ENCODE peak calls at places on chromosomes 3 and 15, in ten cellular contexts. Y is fibroblast of lung; I is CD4-positive, alpha-beta memory T cell; D is left ventricle myocardium inferior; W is body of pancreas; G is A549; C is MM.1S; X is uterus; Q is tibial artery; H is spleen. Z is an unnamed sample.

GRCh38 chr3:54951405-54951804 is 23.5 kb upstream of the LRTM1 start:
- DNase-seq in Q (peak), D (peak), G (peak), W (peak), H (no peak), Y (peak), X (peak), C (no peak), I (no peak), Z (peak)

GRCh38 chr3:69102384-69102783 is 17.6 kb downstream of the ARL6IP5 start:
- DNase-seq in D (no peak), W (no peak), C (no peak), I (no peak), Q (no peak), G (no peak), H (no peak), X (no peak), Y (no peak), Z (no peak)

GRCh38 chr3:13886593-13887129 is 6.8 kb upstream of the WNT7A start:
- DNase-seq in Y (no peak), C (no peak), Q (peak), D (no peak), X (no peak), G (no peak), H (no peak), I (no peak), W (no peak), Z (no peak)

GRCh38 chr15:90340345-90340744 is 11.7 kb upstream of the ZNF774 start:
- DNase-seq in G (peak), Y (no peak), X (no peak), W (no peak), C (peak), Q (no peak), H (no peak), I (no peak), D (no peak), Z (no peak)

GRCh38 chr3:156135921-156136655 is 15.7 kb downstream of the KCNAB1 start:
- DNase-seq in I (no peak), D (no peak), W (no peak), H (no peak), Y (no peak), Q (no peak), G (peak), X (no peak), C (no peak), Z (peak)

GRCh38 chr15:26766262-26766661 is 6.6 kb downstream of the GABRB3 start:
- DNase-seq in G (no peak), Q (no peak), C (no peak), I (no peak), W (no peak), H (no peak), Y (no peak), X (no peak), D (no peak), Z (no peak)

GRCh38 chr3:72227536-72228070 is 442.7 kb upstream of the PROK2 start:
- DNase-seq in W (no peak), C (no peak), H (no peak), Y (no peak), I (no peak), X (no peak), G (no peak), Q (no peak), D (no peak), Z (no peak)

GRCh38 chr3:112089956-112090898 is 4.0 kb downstream of the C3orf52 start:
- DNase-seq in I (no peak), C (peak), Y (no peak), W (no peak), G (no peak), Q (no peak), D (no peak), H (no peak), X (no peak), Z (no peak)

GRCh38 chr3:15405448-15406050 is 21.8 kb downstream of the METTL6 start:
- DNase-seq in G (peak), W (peak), H (no peak), D (no peak), Y (peak), I (peak), X (peak), Q (no peak), C (peak), Z (no peak)

GRCh38 chr3:186053954-186054353 is 54.9 kb downstream of the ETV5 start:
- DNase-seq in C (no peak), I (no peak), X (no peak), Y (peak), W (no peak), Q (no peak), G (no peak), H (peak), D (no peak), Z (peak)

GRCh38 chr3:17820704-17821103 is 78.3 kb upstream of the TBC1D5 start:
- DNase-seq in Y (peak), X (no peak), I (no peak), C (no peak), H (no peak), G (no peak), Q (no peak), D (no peak), W (no peak), Z (peak)
- H3K27ac ChIP-seq in Y (no peak), X (no peak), I (no peak), C (no peak), H (no peak), G (no peak), Q (no peak), D (no peak), W (no peak), Z (peak)

GRCh38 chr3:21643752-21644151 is 107.3 kb downstream of the ZNF385D start:
- DNase-seq in H (no peak), D (no peak), G (no peak), Y (peak), I (no peak), W (no peak), X (no peak), Q (no peak), C (no peak), Z (no peak)

GRCh38 chr3:21642433-21642832 is 108.6 kb downstream of the ZNF385D start:
- DNase-seq in Y (peak), C (no peak), D (no peak), Q (no peak), G (no peak), X (no peak), I (no peak), H (no peak), W (no peak), Z (no peak)

GRCh38 chr3:21641959-21642358 is 109.1 kb downstream of the ZNF385D start:
- DNase-seq in D (no peak), Y (no peak), I (no peak), H (no peak), W (no peak), G (no peak), C (no peak), X (no peak), Q (no peak), Z (no peak)

GRCh38 chr3:21634112-21634511 is 116.9 kb downstream of the ZNF385D start:
- DNase-seq in G (no peak), I (no peak), D (no peak), C (no peak), H (no peak), W (no peak), Y (no peak), Q (no peak), X (no peak), Z (no peak)

DNA sequence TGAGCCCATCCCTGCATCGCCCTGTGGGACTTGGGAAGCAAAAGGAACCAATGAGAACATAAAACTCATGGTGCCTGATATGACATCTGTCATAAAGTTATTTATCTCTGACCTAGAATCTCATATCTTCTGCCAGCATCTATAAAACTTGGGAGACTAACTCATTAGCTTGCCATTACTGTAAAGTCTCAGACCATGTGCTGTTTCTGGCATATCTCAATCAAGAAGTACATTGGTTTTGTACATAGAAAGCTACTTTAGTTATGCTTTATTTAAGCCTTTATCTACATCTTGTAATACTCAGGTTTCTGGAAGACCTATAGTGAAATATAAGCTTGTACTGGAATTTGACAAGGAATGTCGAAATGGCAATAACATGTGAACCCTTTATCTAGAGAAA is 112.5 kb downstream of the ZNF385D start:
- DNase-seq in W (no peak), G (no peak), Y (no peak), Q (no peak), C (no peak), X (no peak), H (no peak), I (no peak), D (no peak), Z (no peak)
- H3K4me3 ChIP-seq in W (no peak), G (no peak), Y (no peak), Q (no peak), C (no peak), X (no peak), H (no peak), I (no peak), D (no peak), Z (no peak)

DNA sequence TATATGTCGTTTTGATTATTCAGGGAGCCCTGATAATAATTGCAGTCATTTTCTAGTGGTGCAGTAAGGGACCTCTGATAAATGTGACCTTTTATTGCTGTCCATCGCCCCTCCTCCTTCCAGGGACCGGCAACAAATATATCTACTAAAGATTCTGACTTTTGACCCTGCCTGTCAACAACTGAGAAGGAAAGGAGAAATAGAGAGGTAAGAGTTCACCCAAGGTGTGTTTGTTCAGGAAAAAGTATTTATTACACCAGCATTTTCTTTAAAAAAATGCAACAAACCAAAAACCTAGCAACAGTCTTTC is 45.2 kb upstream of the MAGI1 start:
- DNase-seq in H (no peak), Q (no peak), X (no peak), W (no peak), G (no peak), C (no peak), D (no peak), Y (no peak), I (no peak), Z (no peak)
- H3K27ac ChIP-seq in H (no peak), Q (no peak), X (no peak), W (no peak), G (no peak), C (no peak), D (no peak), Y (no peak), I (no peak), Z (no peak)

GRCh38 chr3:194168994-194169393 is 33.0 kb downstream of the HES1 start:
- DNase-seq in D (no peak), G (peak), Q (no peak), H (no peak), C (no peak), W (no peak), X (no peak), I (no peak), Y (no peak), Z (no peak)

GRCh38 chr3:194165619-194166018 is 29.7 kb downstream of the HES1 start:
- DNase-seq in H (no peak), I (no peak), Q (no peak), C (no peak), X (no peak), Y (no peak), G (no peak), D (no peak), W (no peak), Z (no peak)

GRCh38 chr3:194167873-194168272 is 31.9 kb downstream of the HES1 start:
- DNase-seq in G (no peak), Q (no peak), W (no peak), Y (no peak), C (no peak), D (no peak), H (no peak), I (no peak), X (no peak), Z (no peak)

GRCh38 chr3:194167480-194167862 is 31.5 kb downstream of the HES1 start:
- DNase-seq in C (no peak), Q (no peak), I (no peak), W (no peak), G (no peak), H (no peak), D (no peak), Y (no peak), X (no peak), Z (no peak)

DNA sequence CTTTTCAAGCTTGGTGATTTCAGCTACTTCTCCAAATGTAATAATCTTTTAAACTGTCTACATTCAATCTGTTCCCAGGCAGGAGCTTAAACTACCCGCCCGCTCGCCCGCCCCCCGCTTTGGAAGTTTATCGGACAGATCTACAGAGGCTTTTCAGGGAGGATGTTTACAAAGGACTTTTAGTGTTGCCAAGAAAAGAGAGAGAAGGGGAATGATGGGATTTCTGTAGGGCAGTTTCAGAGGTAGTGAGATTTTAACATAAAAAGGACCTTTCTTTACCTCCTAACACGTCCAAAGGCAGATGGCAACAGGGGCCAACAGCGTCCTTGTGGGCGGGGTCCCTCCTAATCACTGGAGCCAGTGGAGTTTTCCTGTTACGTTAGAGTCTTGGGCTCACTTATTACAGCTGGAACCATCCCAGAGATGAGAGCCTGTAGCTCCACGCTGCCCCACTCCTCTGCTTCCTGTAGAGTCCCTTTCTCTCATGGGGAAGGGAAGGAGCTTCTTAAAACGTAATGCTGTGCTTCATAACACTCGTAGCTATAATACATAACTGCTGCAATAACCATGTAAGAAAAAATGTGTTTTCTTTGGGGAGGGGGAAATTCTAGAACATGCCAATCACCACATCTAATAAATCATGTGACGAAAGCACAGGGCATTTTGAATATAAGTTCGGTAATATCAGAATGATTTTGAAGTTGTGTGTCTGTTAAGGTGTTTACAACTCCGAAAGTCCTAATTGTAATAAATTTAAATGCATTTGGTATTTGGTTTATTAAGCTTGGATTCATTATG is 30.9 kb downstream of the HES1 start:
- DNase-seq in X (peak), G (no peak), W (peak), Q (no peak), I (no peak), D (peak), Y (peak), C (no peak), H (no peak), Z (peak)
- H3K4me3 ChIP-seq in X (no peak), G (no peak), W (no peak), Q (no peak), I (no peak), D (peak), Y (no peak), C (no peak), H (no peak), Z (peak)

GRCh38 chr3:195876297-195877031 is 31.9 kb downstream of the TNK2 start:
- DNase-seq in C (no peak), Q (peak), X (no peak), D (no peak), W (no peak), H (no peak), Y (no peak), G (peak), I (no peak), Z (peak)
- H3K27ac ChIP-seq in C (no peak), Q (no peak), X (no peak), D (no peak), W (no peak), H (no peak), Y (no peak), G (no peak), I (no peak), Z (no peak)

GRCh38 chr3:83953417-83954089 is 1005.2 kb upstream of the CADM2 start:
- DNase-seq in H (no peak), C (no peak), Q (no peak), G (no peak), I (no peak), D (no peak), Y (peak), W (no peak), X (no peak), Z (no peak)
- H3K4me3 ChIP-seq in H (no peak), C (no peak), Q (no peak), G (no peak), I (no peak), D (peak), Y (no peak), W (no peak), X (no peak), Z (no peak)

GRCh38 chr15:78082106-78082742 is 4.7 kb upstream of the TBC1D2B start:
- DNase-seq in W (peak), D (no peak), C (no peak), Y (no peak), G (no peak), H (no peak), Q (peak), X (no peak), I (no peak), Z (no peak)
- H3K27ac ChIP-seq in W (no peak), D (no peak), C (no peak), Y (no peak), G (no peak), H (peak), Q (no peak), X (no peak), I (no peak), Z (no peak)

GRCh38 chr3:152385761-152386160 is 117.0 kb downstream of the MBNL1 start:
- DNase-seq in Y (peak), C (no peak), W (no peak), G (peak), H (no peak), X (no peak), Q (no peak), D (no peak), I (no peak), Z (peak)

GRCh38 chr3:152383136-152383606 is 114.4 kb downstream of the MBNL1 start:
- DNase-seq in Q (no peak), H (no peak), G (no peak), X (no peak), W (no peak), D (no peak), I (no peak), C (no peak), Y (no peak), Z (no peak)

GRCh38 chr3:152384412-152384811 is 115.7 kb downstream of the MBNL1 start:
- DNase-seq in Y (no peak), C (no peak), X (no peak), H (no peak), W (no peak), G (no peak), Q (no peak), I (no peak), D (no peak), Z (no peak)

GRCh38 chr3:152388631-152389030 is 119.9 kb downstream of the MBNL1 start:
- DNase-seq in H (no peak), Q (no peak), X (no peak), W (no peak), I (no peak), G (no peak), C (no peak), D (no peak), Y (no peak), Z (no peak)

GRCh38 chr3:152386208-152386607 is 117.5 kb downstream of the MBNL1 start:
- DNase-seq in X (no peak), Q (no peak), C (no peak), H (no peak), Y (no peak), W (no peak), I (no peak), G (no peak), D (no peak), Z (no peak)
- H3K4me3 ChIP-seq in X (no peak), Q (no peak), C (no peak), H (no peak), Y (no peak), W (no peak), I (no peak), G (no peak), D (peak), Z (no peak)